ENCODE peak calls at places on chromosomes 13 and 19, in eight cellular contexts. F is coronary artery; N is stimulated activated CD4-positive, alpha-beta T cell treated with anti-CD3 and anti-CD28 coated beads, TNF-alpha, amount 100 ng/mL, for 24 hours; T is NCI-H510A; P is neuronal stem cell; K is stimulated activated CD8-positive, alpha-beta memory T cell treated with anti-CD3 and anti-CD28 coated beads, Interleukin-7, amount 100 ng/mL, for 1 hour; A is CD8-positive, alpha-beta memory T cell; I is amygdala. R is an unnamed sample.

GRCh38 chr13:113791226-113791625 is 32.2 kb downstream of the TMEM255B start:
- DNase-seq in F (no peak), N (no peak), T (no peak), P (no peak), K (no peak), A (no peak), I (no peak), R (no peak)

GRCh38 chr13:67230774-67231480 is 791 bp upstream of the PCDH9 start:
- DNase-seq in F (peak; percentile 78), N (no peak), T (peak; percentile 49), P (peak; percentile 68), K (no peak), A (peak; percentile 4), I (peak; percentile 75), R (peak; percentile 69)

GRCh38 chr13:110014719-110015118 is 228.3 kb upstream of the IRS2 start:
- DNase-seq in F (no peak), N (no peak), T (peak; percentile 64), P (no peak), K (no peak), A (no peak), I (no peak), R (no peak)

GRCh38 chr19:3694361-3695123 is 5.7 kb downstream of the PIP5K1C start:
- DNase-seq in F (no peak), N (no peak), T (no peak), P (no peak), K (no peak), A (no peak), I (no peak), R (no peak)

GRCh38 chr19:42412661-42413076 is 14.5 kb downstream of the LIPE start:
- DNase-seq in F (no peak), N (no peak), T (no peak), P (no peak), K (no peak), A (no peak), I (peak; percentile 65), R (no peak)

GRCh38 chr13:99658266-99658991 is 157.2 kb downstream of the TM9SF2 start:
- DNase-seq in F (no peak), N (peak; percentile 27), T (peak; percentile 42), P (peak; percentile 65), K (peak; percentile 16), A (peak; percentile 40), I (peak; percentile 65), R (peak; percentile 62)

GRCh38 chr13:54965881-54966280 is 1937.3 kb downstream of the OLFM4 start:
- DNase-seq in F (no peak), N (no peak), T (no peak), P (no peak), K (no peak), A (no peak), I (no peak), R (no peak)

GRCh38 chr19:38869836-38870607 is 8.1 kb downstream of the RINL start:
- DNase-seq in F (peak; percentile 85), N (peak; percentile 83), T (no peak), P (peak; percentile 77), K (peak; percentile 84), A (peak; percentile 92), I (peak; percentile 23), R (peak; percentile 91)

GRCh38 chr13:76992548-76993001 is 694 bp downstream of the CLN5 start:
- DNase-seq in F (no peak), N (no peak), T (no peak), P (peak; percentile 5), K (no peak), A (peak; percentile 8), I (no peak), R (no peak)

GRCh38 chr19:7562646-7563393 is 27.3 kb downstream of the PNPLA6 start:
- DNase-seq in F (no peak), N (no peak), T (no peak), P (no peak), K (no peak), A (no peak), I (no peak), R (no peak)

GRCh38 chr19:5880604-5881078 is 10.3 kb upstream of the FUT5 start:
- DNase-seq in F (no peak), N (no peak), T (peak; percentile 69), P (no peak), K (no peak), A (no peak), I (no peak), R (peak; percentile 73)

GRCh38 chr13:77316430-77316829 is 10.5 kb downstream of the MYCBP2 start:
- DNase-seq in F (no peak), N (no peak), T (no peak), P (no peak), K (no peak), A (no peak), I (no peak), R (no peak)

GRCh38 chr19:1076951-1077350 is 10.0 kb downstream of the ARHGAP45 start:
- DNase-seq in F (no peak), N (peak; percentile 84), T (no peak), P (no peak), K (peak; percentile 71), A (peak; percentile 89), I (no peak), R (peak; percentile 69)

GRCh38 chr13:76754414-76754813 is 131.8 kb downstream of the KCTD12 start:
- DNase-seq in F (no peak), N (no peak), T (no peak), P (no peak), K (no peak), A (no peak), I (no peak), R (peak; percentile 30)

GRCh38 chr19:19568802-19569756 is 31.0 kb downstream of the CILP2 start:
- DNase-seq in F (no peak), N (no peak), T (no peak), P (no peak), K (no peak), A (no peak), I (no peak), R (no peak)

GRCh38 chr19:43644181-43644580 is 4.5 kb upstream of the CADM4 start:
- DNase-seq in F (no peak), N (no peak), T (no peak), P (no peak), K (no peak), A (no peak), I (no peak), R (no peak)

GRCh38 chr13:49185264-49185663 is 34.9 kb upstream of the MLNR start:
- DNase-seq in F (no peak), N (no peak), T (no peak), P (no peak), K (no peak), A (no peak), I (no peak), R (no peak)

GRCh38 chr13:100051070-100051469 is 37.8 kb upstream of the PCCA start:
- DNase-seq in F (no peak), N (no peak), T (no peak), P (no peak), K (no peak), A (no peak), I (no peak), R (no peak)

GRCh38 chr19:30087381-30088138 is 145.5 kb downstream of the URI1 start:
- DNase-seq in F (no peak), N (no peak), T (no peak), P (no peak), K (no peak), A (no peak), I (no peak), R (peak; percentile 7)

GRCh38 chr13:79503069-79503468 is 22.1 kb downstream of the NDFIP2 start:
- DNase-seq in F (no peak), N (no peak), T (no peak), P (no peak), K (no peak), A (no peak), I (no peak), R (no peak)

GRCh38 chr13:114054269-114054668 is 78.2 kb downstream of the RASA3 start:
- DNase-seq in F (no peak), N (no peak), T (no peak), P (no peak), K (no peak), A (no peak), I (no peak), R (no peak)

GRCh38 chr19:35120898-35121297 is 5.3 kb downstream of the FXYD3 start:
- DNase-seq in F (no peak), N (no peak), T (no peak), P (no peak), K (no peak), A (no peak), I (no peak), R (no peak)

GRCh38 chr13:70613295-70613694 is 505.0 kb upstream of the KLHL1 start:
- DNase-seq in F (no peak), N (no peak), T (no peak), P (no peak), K (no peak), A (no peak), I (no peak), R (no peak)

GRCh38 chr19:47765522-47766358 is 12.8 kb upstream of the SELENOW start:
- DNase-seq in F (no peak), N (no peak), T (no peak), P (no peak), K (no peak), A (peak; percentile 21), I (peak; percentile 8), R (peak; percentile 81)

GRCh38 chr19:18091217-18091608 is 4.5 kb upstream of the IL12RB1 start:
- DNase-seq in F (no peak), N (peak; percentile 67), T (no peak), P (no peak), K (peak; percentile 62), A (peak; percentile 83), I (peak; percentile 8), R (peak; percentile 53)

GRCh38 chr13:99982741-99983400 is 1.3 kb downstream of the ZIC2 start:
- DNase-seq in F (no peak), N (no peak), T (no peak), P (no peak), K (no peak), A (no peak), I (no peak), R (no peak)

GRCh38 chr19:19745496-19746285 is 12.8 kb upstream of the ZNF14 start:
- DNase-seq in F (no peak), N (no peak), T (no peak), P (no peak), K (no peak), A (no peak), I (no peak), R (no peak)

GRCh38 chr19:49997709-49998108 is 27.5 kb downstream of the VRK3 start:
- DNase-seq in F (no peak), N (no peak), T (no peak), P (no peak), K (no peak), A (no peak), I (no peak), R (no peak)